ENCODE peak calls at places on chromosomes 2 and 18, in nine cellular contexts. N is AG20443; V is M059J; Z is activated naive CD8-positive, alpha-beta T cell treated with anti-CD3 and anti-CD28 coated beads, Interleukin-2, amount 50 U/mL, for 24 hours; M is DMS153; W is Panc1; T is NCI-H774; B is activated naive CD4-positive, alpha-beta T cell treated with anti-CD3 and anti-CD28 coated beads, Interleukin-2, amount 50 U/mL, for 16 hours; A is psoas muscle. X is an unnamed sample.
A peak's percentile ranks its signal among the peaks of the same experiment; 100 is the strongest.

GRCh38 chr2:134718956-134719814 is at the start of gene TMEM163:
- DNase-seq in W (no peak), A (peak; percentile 17), T (peak; percentile 66), B (peak; percentile 31), N (peak; percentile 30), V (no peak), M (peak; percentile 30), Z (peak; percentile 17), X (peak; percentile 43)

GRCh38 chr18:72544092-72544886 is at the start of gene CBLN2:
- DNase-seq in M (peak; percentile 83), A (no peak), B (no peak), T (peak; percentile 84), W (no peak), N (peak; percentile 88), V (peak; percentile 39), Z (peak; percentile 66), X (peak; percentile 81)

GRCh38 chr18:56294484-56295183 is 343.8 kb downstream of the TXNL1 start:
- DNase-seq in T (no peak), W (no peak), Z (no peak), M (no peak), A (no peak), N (no peak), V (no peak), B (no peak), X (no peak)

GRCh38 chr2:183063083-183063482 is 15.5 kb upstream of the DUSP19 start:
- DNase-seq in B (no peak), V (peak; percentile 69), W (no peak), A (no peak), M (no peak), T (peak; percentile 14), N (peak; percentile 34), Z (no peak), X (no peak)

GRCh38 chr2:162058973-162059668 is 14.9 kb downstream of the DPP4 start:
- DNase-seq in B (peak; percentile 24), Z (no peak), A (no peak), T (no peak), W (no peak), V (peak; percentile 66), N (no peak), M (no peak), X (no peak)

GRCh38 chr18:48996901-48997463 is 46.2 kb upstream of the SMAD7 start:
- DNase-seq in V (peak; percentile 99), W (no peak), Z (no peak), N (peak; percentile 70), B (no peak), A (no peak), M (peak; percentile 37), T (no peak), X (no peak)

GRCh38 chr2:29123584-29124349 is 8.6 kb downstream of the CLIP4 start:
- DNase-seq in V (peak; percentile 90), N (peak; percentile 56), T (no peak), Z (peak; percentile 7), B (peak; percentile 22), A (no peak), M (no peak), W (no peak), X (no peak)

GRCh38 chr18:621181-621580 is 24.4 kb downstream of the CLUL1 start:
- DNase-seq in W (no peak), A (no peak), M (no peak), N (peak; percentile 81), B (no peak), T (no peak), Z (no peak), V (peak; percentile 64), X (no peak)

GRCh38 chr2:177031435-177032222 is 181.0 kb upstream of the HNRNPA3 start:
- DNase-seq in M (peak; percentile 8), V (no peak), Z (no peak), B (no peak), A (no peak), T (no peak), N (no peak), W (no peak), X (peak; percentile 2)

GRCh38 chr18:78721986-78722385 is 257.6 kb upstream of the SALL3 start:
- DNase-seq in A (no peak), Z (no peak), W (no peak), B (no peak), N (no peak), M (no peak), V (no peak), T (no peak), X (no peak)

GRCh38 chr18:76499021-76499420 is 4.0 kb upstream of the ZNF516 start:
- DNase-seq in B (no peak), Z (no peak), A (no peak), N (no peak), T (no peak), W (no peak), V (no peak), M (no peak), X (no peak)

GRCh38 chr2:45812039-45812500 is 160.6 kb downstream of the PRKCE start:
- DNase-seq in Z (no peak), M (no peak), A (no peak), B (no peak), W (no peak), N (no peak), V (peak; percentile 53), T (no peak), X (no peak)

GRCh38 chr18:63135101-63135500 is 184.5 kb downstream of the BCL2 start:
- DNase-seq in T (no peak), M (no peak), N (no peak), Z (no peak), W (no peak), A (no peak), V (no peak), B (no peak), X (no peak)

GRCh38 chr2:650343-651310 is 26.6 kb downstream of the TMEM18 start:
- DNase-seq in B (no peak), A (no peak), T (no peak), Z (no peak), V (no peak), W (no peak), M (no peak), N (peak; percentile 50), X (no peak)

GRCh38 chr2:63665806-63666205 is 77.0 kb downstream of the MDH1 start:
- DNase-seq in B (no peak), V (peak; percentile 49), Z (no peak), T (no peak), M (no peak), N (peak; percentile 67), A (no peak), W (no peak), X (no peak)

X was measured in NCI-H1105.